ENCODE peak calls at places on chromosomes 7 and 10, in four cellular contexts. One of them, this sample, is unnamed.

GRCh38 chr10:97047788-97048187 is 138.0 kb downstream of the SLIT1 start:
- DNase-seq in A549: no peak
- DNase-seq in HepG2: no peak
- DNase-seq in Panc1: no peak
- DNase-seq in this sample: no peak

GRCh38 chr10:35961501-35961900 is 319.4 kb upstream of the FZD8 start:
- DNase-seq in A549: no peak
- DNase-seq in HepG2: no peak
- DNase-seq in Panc1: no peak
- DNase-seq in this sample: no peak

GRCh38 chr7:29915481-29916215 is 74.0 kb downstream of the SCRN1 start:
- DNase-seq in Panc1: no peak
- DNase-seq in HepG2: no peak
- DNase-seq in A549: no peak
- DNase-seq in this sample: no peak

GRCh38 chr10:70680899-70681730 is 8.8 kb downstream of the ADAMTS14 start:
- DNase-seq in Panc1: no peak
- DNase-seq in A549: no peak
- DNase-seq in HepG2: no peak
- DNase-seq in this sample: no peak

GRCh38 chr10:130430852-130431704 is 294.9 kb downstream of the GLRX3 start:
- DNase-seq in A549: no peak
- DNase-seq in Panc1: no peak
- DNase-seq in HepG2: no peak
- DNase-seq in this sample: no peak

GRCh38 chr10:103854687-103855423 is 521 bp downstream of the SH3PXD2A start:
- DNase-seq in HepG2: no peak
- DNase-seq in A549: peak; percentile 51
- DNase-seq in Panc1: no peak
- DNase-seq in this sample: no peak

GRCh38 chr7:112025556-112025955 is 180.6 kb downstream of the DOCK4 start:
- DNase-seq in Panc1: no peak
- DNase-seq in HepG2: no peak
- DNase-seq in A549: no peak
- DNase-seq in this sample: no peak

GRCh38 chr7:111264111-111264868 is 173.4 kb downstream of the LRRN3 start:
- DNase-seq in A549: no peak
- DNase-seq in HepG2: no peak
- DNase-seq in Panc1: no peak
- DNase-seq in this sample: no peak

GRCh38 chr10:102435529-102436233 is 3.3 kb upstream of the CUEDC2 start:
- DNase-seq in HepG2: no peak
- DNase-seq in A549: no peak
- DNase-seq in Panc1: no peak
- DNase-seq in this sample: peak; percentile 24

GRCh38 chr7:96720843-96721242 is 11.2 kb upstream of the SEM1 start:
- DNase-seq in HepG2: no peak
- DNase-seq in Panc1: no peak
- DNase-seq in A549: no peak
- DNase-seq in this sample: no peak

GRCh38 chr7:7562736-7563135 is 3.9 kb upstream of the MIOS start:
- DNase-seq in A549: no peak
- DNase-seq in HepG2: no peak
- DNase-seq in Panc1: no peak
- DNase-seq in this sample: no peak

GRCh38 chr10:15180736-15181135 is 12.2 kb upstream of the NMT2 start:
- DNase-seq in A549: no peak
- DNase-seq in HepG2: peak; percentile 20
- DNase-seq in Panc1: no peak
- DNase-seq in this sample: no peak

GRCh38 chr7:106201176-106201575 is 83.6 kb downstream of the NAMPT start:
- DNase-seq in Panc1: no peak
- DNase-seq in HepG2: no peak
- DNase-seq in A549: no peak
- DNase-seq in this sample: no peak

GRCh38 chr7:106205621-106206222 is 79.1 kb downstream of the NAMPT start:
- DNase-seq in HepG2: no peak
- DNase-seq in Panc1: no peak
- DNase-seq in A549: no peak
- DNase-seq in this sample: no peak

DNA sequence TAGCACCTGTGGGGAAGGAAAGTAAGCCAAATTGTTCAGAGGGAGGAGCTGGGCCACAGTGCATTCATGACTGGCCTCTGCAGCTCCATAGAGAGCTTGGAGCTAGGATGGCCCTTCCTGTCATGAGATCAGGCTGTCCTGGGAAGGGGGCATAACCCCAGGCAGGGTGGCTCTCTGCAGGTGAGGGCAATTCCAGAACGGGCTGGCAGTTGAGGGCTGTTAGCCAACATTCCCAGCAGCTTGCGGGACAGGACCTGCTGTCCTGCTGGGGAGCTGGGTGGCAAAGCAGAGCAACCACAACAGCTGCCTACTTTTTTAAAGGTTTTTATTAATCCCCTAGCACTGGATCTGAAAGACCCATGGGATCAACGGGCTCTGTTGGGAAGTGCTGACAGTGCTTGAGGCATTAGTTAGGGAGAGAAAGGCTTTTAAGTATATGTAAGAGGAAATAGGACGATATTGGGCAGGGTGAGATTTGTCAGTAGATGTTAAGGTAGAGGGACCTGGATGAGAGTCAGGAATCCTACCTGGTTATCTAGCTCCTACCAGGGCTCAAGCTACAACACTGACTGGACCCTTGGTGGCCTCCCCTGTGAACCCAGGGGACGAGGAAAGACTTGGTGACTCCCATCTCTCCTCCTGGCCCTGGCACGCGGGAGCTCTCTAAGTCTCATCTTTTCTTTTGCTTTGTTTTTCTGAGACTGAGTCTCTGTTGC is 77.8 kb downstream of the NAMPT start:
- DNase-seq in HepG2: no peak
- DNase-seq in A549: no peak
- DNase-seq in Panc1: no peak
- DNase-seq in this sample: no peak
- TF ChIP-seq REST in HepG2: no peak
- TF ChIP-seq REST in A549: no peak
- TF ChIP-seq REST in Panc1: no peak
- TF ChIP-seq REST in this sample: no peak

GRCh38 chr7:95476904-95477594 is 8.7 kb upstream of the ASB4 start:
- DNase-seq in A549: peak; percentile 60
- DNase-seq in Panc1: no peak
- DNase-seq in HepG2: peak; percentile 73
- DNase-seq in this sample: peak; percentile 17
- TF ChIP-seq REST in A549: no peak
- TF ChIP-seq REST in Panc1: no peak
- TF ChIP-seq REST in HepG2: no peak
- TF ChIP-seq REST in this sample: no peak

GRCh38 chr7:10939911-10940747 is 33.5 kb upstream of the PHF14 start:
- DNase-seq in A549: peak; percentile 96
- DNase-seq in HepG2: peak; percentile 93
- DNase-seq in Panc1: peak; percentile 94
- DNase-seq in this sample: peak; percentile 94
- TF ChIP-seq REST in A549: no peak
- TF ChIP-seq REST in HepG2: no peak
- TF ChIP-seq REST in Panc1: no peak
- TF ChIP-seq REST in this sample: peak; percentile 42

GRCh38 chr7:101162551-101163280 is 2.7 kb downstream of the VGF start:
- DNase-seq in Panc1: no peak
- DNase-seq in HepG2: no peak
- DNase-seq in A549: no peak
- DNase-seq in this sample: no peak
- TF ChIP-seq REST in Panc1: no peak
- TF ChIP-seq REST in HepG2: no peak
- TF ChIP-seq REST in A549: no peak
- TF ChIP-seq REST in this sample: no peak

GRCh38 chr7:82244947-82245346 is 198.6 kb downstream of the CACNA2D1 start:
- DNase-seq in Panc1: no peak
- DNase-seq in A549: no peak
- DNase-seq in HepG2: no peak
- DNase-seq in this sample: no peak
- TF ChIP-seq REST in Panc1: no peak
- TF ChIP-seq REST in A549: no peak
- TF ChIP-seq REST in HepG2: no peak
- TF ChIP-seq REST in this sample: no peak

DNA sequence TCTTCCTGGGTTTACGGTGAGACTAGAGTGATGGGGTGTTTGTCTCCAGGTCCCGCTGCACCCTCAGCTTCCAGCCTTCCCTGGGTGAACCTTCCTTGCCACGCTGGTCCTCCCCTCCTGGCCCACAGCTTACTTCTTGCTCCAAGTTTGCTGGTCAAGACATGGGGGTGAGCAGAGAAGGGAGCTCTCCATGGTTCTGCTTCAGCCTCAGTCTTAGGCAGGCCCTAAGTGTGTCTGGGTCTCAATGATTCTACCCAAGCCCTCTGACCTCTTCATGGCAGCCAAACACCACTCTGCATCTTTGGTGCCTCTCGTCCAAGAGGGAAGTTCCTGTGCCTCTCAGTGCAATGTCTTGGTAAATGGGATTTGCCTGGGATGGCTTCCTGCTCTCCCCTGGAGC is 356.5 kb upstream of the KLF6 start:
- DNase-seq in Panc1: no peak
- DNase-seq in A549: no peak
- DNase-seq in HepG2: no peak
- DNase-seq in this sample: no peak
- TF ChIP-seq REST in Panc1: peak; percentile 83
- TF ChIP-seq REST in A549: peak; percentile 82
- TF ChIP-seq REST in HepG2: peak; percentile 64
- TF ChIP-seq REST in this sample: peak; percentile 90

GRCh38 chr7:25118048-25118753 is 6.9 kb downstream of the CYCS start:
- DNase-seq in Panc1: no peak
- DNase-seq in HepG2: no peak
- DNase-seq in A549: no peak
- DNase-seq in this sample: no peak

GRCh38 chr7:25121599-25121998 is 3.5 kb downstream of the CYCS start:
- DNase-seq in Panc1: no peak
- DNase-seq in A549: no peak
- DNase-seq in HepG2: no peak
- DNase-seq in this sample: no peak

GRCh38 chr7:25119102-25119501 is 6.0 kb downstream of the CYCS start:
- DNase-seq in HepG2: no peak
- DNase-seq in Panc1: no peak
- DNase-seq in A549: no peak
- DNase-seq in this sample: no peak

GRCh38 chr7:25117226-25118047 is 7.6 kb downstream of the CYCS start:
- DNase-seq in HepG2: peak; percentile 39
- DNase-seq in Panc1: no peak
- DNase-seq in A549: no peak
- DNase-seq in this sample: no peak

DNA sequence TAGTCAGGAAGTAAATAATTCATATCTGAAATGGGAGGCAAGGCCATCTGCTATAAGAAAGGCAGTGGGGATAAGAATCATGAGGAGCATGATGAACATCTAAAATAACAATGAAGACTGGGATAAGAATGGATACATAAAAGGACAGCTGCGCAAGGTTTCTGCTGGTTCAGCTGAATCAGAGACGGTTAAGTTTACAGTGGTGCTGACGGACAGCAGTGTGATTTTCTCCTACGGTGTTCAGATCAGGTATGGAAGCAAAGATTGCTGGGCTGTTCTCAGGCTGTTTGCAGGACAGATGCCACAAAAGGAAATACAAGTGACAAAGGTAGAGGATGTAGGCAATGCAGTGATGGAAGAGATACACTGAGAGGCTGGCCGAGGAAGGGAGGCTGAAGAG is 8.4 kb downstream of the CYCS start:
- DNase-seq in A549: no peak
- DNase-seq in Panc1: no peak
- DNase-seq in HepG2: no peak
- DNase-seq in this sample: no peak
- TF ChIP-seq REST in A549: peak; percentile 58
- TF ChIP-seq REST in Panc1: peak; percentile 52
- TF ChIP-seq REST in HepG2: no peak
- TF ChIP-seq REST in this sample: peak; percentile 79

GRCh38 chr7:44063547-44063893 is 1.8 kb downstream of the PGAM2 start:
- DNase-seq in Panc1: no peak
- DNase-seq in A549: no peak
- DNase-seq in HepG2: no peak
- DNase-seq in this sample: no peak

GRCh38 chr7:44065431-44066110 is at the start of gene PGAM2:
- DNase-seq in Panc1: no peak
- DNase-seq in HepG2: no peak
- DNase-seq in A549: no peak
- DNase-seq in this sample: peak; percentile 38

GRCh38 chr7:44066111-44066460 is 719 bp upstream of the PGAM2 start:
- DNase-seq in HepG2: no peak
- DNase-seq in A549: no peak
- DNase-seq in Panc1: no peak
- DNase-seq in this sample: no peak

GRCh38 chr7:44063894-44064651 is 1.3 kb downstream of the PGAM2 start:
- DNase-seq in A549: no peak
- DNase-seq in Panc1: no peak
- DNase-seq in HepG2: no peak
- DNase-seq in this sample: no peak

GRCh38 chr7:44064791-44065430 is 456 bp downstream of the PGAM2 start:
- DNase-seq in Panc1: no peak
- DNase-seq in HepG2: no peak
- DNase-seq in A549: no peak
- DNase-seq in this sample: no peak
- TF ChIP-seq REST in Panc1: no peak
- TF ChIP-seq REST in HepG2: no peak
- TF ChIP-seq REST in A549: no peak
- TF ChIP-seq REST in this sample: no peak

GRCh38 chr7:88787777-88788176 is 7.8 kb downstream of the TEX47 start:
- DNase-seq in A549: no peak
- DNase-seq in HepG2: no peak
- DNase-seq in Panc1: no peak
- DNase-seq in this sample: no peak

GRCh38 chr7:88789480-88790064 is 6.0 kb downstream of the TEX47 start:
- DNase-seq in A549: peak; percentile 4
- DNase-seq in HepG2: no peak
- DNase-seq in Panc1: peak; percentile 17
- DNase-seq in this sample: no peak

GRCh38 chr7:88795553-88795952 is at the start of gene TEX47:
- DNase-seq in Panc1: no peak
- DNase-seq in A549: no peak
- DNase-seq in HepG2: no peak
- DNase-seq in this sample: no peak

GRCh38 chr7:88791891-88792290 is 3.6 kb downstream of the TEX47 start:
- DNase-seq in Panc1: no peak
- DNase-seq in HepG2: no peak
- DNase-seq in A549: no peak
- DNase-seq in this sample: no peak

GRCh38 chr7:88792361-88792760 is 3.2 kb downstream of the TEX47 start:
- DNase-seq in HepG2: no peak
- DNase-seq in Panc1: no peak
- DNase-seq in A549: no peak
- DNase-seq in this sample: no peak
- TF ChIP-seq REST in HepG2: no peak
- TF ChIP-seq REST in Panc1: no peak
- TF ChIP-seq REST in A549: no peak
- TF ChIP-seq REST in this sample: no peak